ENCODE peak calls at places on chromosomes 12 and 14, in seven cellular contexts. Q is PC-3; Y is M059J; F is HEK293T; Z is activated T-cell treated with anti-CD3 and anti-CD28 coated beads, Interleukin-2, amount 50 U/mL, for 72 hours; T is pulmonary artery endothelial cell; R is T-helper 2 cell. I is an unnamed sample.

GRCh38 chr14:78232666-78233065 is 62.5 kb downstream of the NRXN3 start:
- DNase-seq in F (no peak), Z (no peak), Q (no peak), T (no peak), R (no peak), Y (no peak), I (no peak)

GRCh38 chr12:103748002-103748401 is 93.0 kb downstream of the NT5DC3 start:
- DNase-seq in Z (no peak), Y (peak), T (no peak), Q (peak), R (no peak), F (no peak), I (no peak)

GRCh38 chr12:78248321-78248720 is 417.6 kb downstream of the NAV3 start:
- DNase-seq in Z (no peak), T (no peak), F (no peak), Y (no peak), R (no peak), Q (no peak), I (no peak)

GRCh38 chr14:102586420-102587119 is 5.9 kb upstream of the RCOR1 start:
- DNase-seq in T (no peak), F (no peak), Y (no peak), Q (no peak), R (no peak), Z (no peak), I (no peak)

GRCh38 chr12:127388985-127389384 is 878.0 kb upstream of the TMEM132C start:
- DNase-seq in Z (no peak), T (no peak), Q (peak), R (no peak), F (no peak), Y (peak), I (no peak)

GRCh38 chr14:69247691-69248440 is 12.1 kb upstream of the GALNT16 start:
- DNase-seq in T (no peak), F (no peak), Z (no peak), Y (no peak), R (no peak), Q (peak), I (peak)

GRCh38 chr12:52032431-52032796 is 18.8 kb upstream of the NR4A1 start:
- DNase-seq in T (no peak), Q (peak), R (no peak), F (no peak), Z (no peak), Y (peak), I (peak)

GRCh38 chr12:10722905-10723866 is at the start of gene YBX3:
- DNase-seq in Y (peak), F (peak), Q (peak), T (peak), R (peak), Z (peak), I (peak)

GRCh38 chr12:64627781-64628180 is 17.5 kb downstream of the RASSF3 start:
- DNase-seq in Y (peak), T (no peak), Q (no peak), Z (no peak), F (no peak), R (no peak), I (peak)

GRCh38 chr12:122790393-122791075 is 16.2 kb downstream of the CCDC62 start:
- DNase-seq in Z (no peak), Q (no peak), R (no peak), Y (peak), T (no peak), F (no peak), I (no peak)

GRCh38 chr14:96881713-96882112 is 84.5 kb downstream of the VRK1 start:
- DNase-seq in T (no peak), F (no peak), Q (no peak), Y (no peak), R (no peak), Z (no peak), I (no peak)

GRCh38 chr14:78240567-78240966 is 70.4 kb downstream of the NRXN3 start:
- DNase-seq in F (no peak), T (no peak), Z (no peak), Y (no peak), Q (no peak), R (no peak), I (no peak)

GRCh38 chr14:24437020-24437735 is 5.4 kb downstream of the SDR39U1 start:
- DNase-seq in R (no peak), F (no peak), Q (no peak), T (no peak), Z (no peak), Y (no peak), I (no peak)

GRCh38 chr14:50335389-50335788 is 23.3 kb downstream of the DMAC2L start:
- DNase-seq in F (peak), Y (no peak), R (no peak), Z (no peak), T (no peak), Q (no peak), I (no peak)

GRCh38 chr12:129662184-129662583 is 241.6 kb downstream of the TMEM132D start:
- DNase-seq in F (no peak), T (no peak), R (no peak), Y (no peak), Z (no peak), Q (peak), I (no peak)

GRCh38 chr12:131720921-131721320 is 10.0 kb downstream of the SFSWAP start:
- DNase-seq in T (no peak), R (no peak), Y (no peak), Z (no peak), Q (no peak), F (no peak), I (no peak)

GRCh38 chr12:6925239-6925542 is 2.6 kb upstream of the ATN1 start:
- DNase-seq in F (no peak), T (no peak), Y (no peak), Q (no peak), R (no peak), Z (no peak), I (no peak)

GRCh38 chr14:25607095-25607657 is 557.2 kb upstream of the STXBP6 start:
- DNase-seq in T (no peak), Y (no peak), Q (no peak), R (no peak), F (no peak), Z (no peak), I (no peak)

GRCh38 chr14:105168496-105168978 is at the start of gene JAG2:
- DNase-seq in Z (peak), F (peak), Q (peak), T (no peak), Y (peak), R (peak), I (no peak)

GRCh38 chr12:47079894-47080724 is at the start of gene AMIGO2:
- DNase-seq in Z (peak), T (peak), Q (peak), R (peak), F (peak), Y (peak), I (peak)

GRCh38 chr12:114166360-114166759 is 200.2 kb upstream of the RBM19 start:
- DNase-seq in Q (peak), F (peak), R (no peak), T (no peak), Y (peak), Z (peak), I (peak)

GRCh38 chr12:117521327-117521726 is 159.9 kb upstream of the NOS1 start:
- DNase-seq in R (no peak), Y (no peak), Q (no peak), T (no peak), F (no peak), Z (no peak), I (no peak)

GRCh38 chr14:64126548-64126947 is 167.6 kb downstream of the ESR2 start:
- DNase-seq in R (no peak), F (no peak), Q (no peak), Y (no peak), Z (no peak), T (no peak), I (no peak)

GRCh38 chr14:22099942-22100763 is 426.5 kb upstream of the OR4E1 start:
- DNase-seq in T (peak), R (peak), Y (peak), Z (peak), Q (peak), F (peak), I (peak)

GRCh38 chr12:115354476-115354890 is 670.5 kb upstream of the TBX3 start:
- DNase-seq in T (no peak), Y (peak), Z (no peak), R (no peak), F (no peak), Q (no peak), I (no peak)

GRCh38 chr12:95216704-95217376 is 427 bp downstream of the FGD6 start:
- DNase-seq in F (no peak), Q (peak), Y (peak), Z (no peak), R (no peak), T (no peak), I (no peak)

GRCh38 chr14:29454026-29454693 is 473.5 kb downstream of the PRKD1 start:
- DNase-seq in R (no peak), F (no peak), Z (no peak), Q (no peak), T (no peak), Y (peak), I (no peak)

GRCh38 chr12:52860102-52860838 is 11.5 kb upstream of the KRT78 start:
- DNase-seq in F (no peak), Y (peak), T (no peak), R (no peak), Z (no peak), Q (peak), I (peak)

GRCh38 chr12:92194566-92194965 is 48.9 kb upstream of the BTG1 start:
- DNase-seq in Z (no peak), Q (no peak), F (no peak), R (no peak), T (no peak), Y (no peak), I (no peak)

GRCh38 chr12:4117386-4118016 is 156.1 kb upstream of the CCND2 start:
- DNase-seq in Q (no peak), T (no peak), R (no peak), Y (no peak), Z (no peak), F (no peak), I (no peak)

GRCh38 chr12:128752386-128752785 is 71.4 kb downstream of the SLC15A4 start:
- DNase-seq in T (no peak), Y (no peak), R (no peak), F (no peak), Q (no peak), Z (no peak), I (no peak)

GRCh38 chr12:53696655-53697321 is 20.9 kb upstream of the ATP5MC2 start:
- DNase-seq in T (no peak), R (no peak), Y (no peak), Z (no peak), F (peak), Q (no peak), I (no peak)

GRCh38 chr12:11656550-11656949 is 7.1 kb downstream of the ETV6 start:
- DNase-seq in R (no peak), F (no peak), Z (no peak), T (no peak), Q (no peak), Y (peak), I (no peak)

GRCh38 chr12:128684357-128684756 is 139.4 kb downstream of the SLC15A4 start:
- DNase-seq in R (no peak), Q (no peak), T (no peak), Z (no peak), F (no peak), Y (no peak), I (no peak)

GRCh38 chr14:88437659-88438058 is 52.2 kb downstream of the SPATA7 start:
- DNase-seq in Z (no peak), R (no peak), Q (peak), F (no peak), Y (no peak), T (no peak), I (no peak)

GRCh38 chr12:79420146-79420618 is 270.6 kb downstream of the PAWR start:
- DNase-seq in Z (no peak), F (peak), T (peak), Q (peak), Y (peak), R (no peak), I (peak)

GRCh38 chr14:31388687-31389413 is 31.5 kb downstream of the HEATR5A start:
- DNase-seq in Y (no peak), F (no peak), T (no peak), Q (no peak), R (no peak), Z (peak), I (no peak)

GRCh38 chr12:38625306-38625705 is 280.1 kb downstream of the CPNE8 start:
- DNase-seq in R (no peak), T (no peak), Y (no peak), Q (no peak), Z (no peak), F (no peak), I (no peak)